ENCODE peak calls at places on chromosomes 6 and 20, in six cellular contexts. A is IMR-90; H is right atrium auricular region; B is LNCaP clone FGC; Y is Panc1; Z is CD8-positive, alpha-beta T cell. M is an unnamed sample.

GRCh38 chr20:35743693-35744491 is 1.8 kb upstream of the RBM39 start:
- DNase-seq in B (no peak), H (no peak), Y (no peak), A (peak), Z (no peak), M (no peak)

GRCh38 chr6:6891074-6891754 is 216.5 kb upstream of the RREB1 start:
- DNase-seq in A (no peak), B (no peak), Z (no peak), H (no peak), Y (no peak), M (no peak)

GRCh38 chr6:84103029-84103428 is 69.5 kb downstream of the MRAP2 start:
- DNase-seq in Z (no peak), Y (no peak), H (no peak), B (no peak), A (peak), M (no peak)

GRCh38 chr6:163356324-163356723 is 58.2 kb upstream of the QKI start:
- DNase-seq in A (peak), H (peak), Y (no peak), B (no peak), Z (no peak), M (no peak)

GRCh38 chr6:106149472-106150069 is 63.4 kb downstream of the PRDM1 start:
- DNase-seq in H (no peak), B (no peak), Z (peak), Y (no peak), A (no peak), M (no peak)

GRCh38 chr20:24402234-24402633 is 67.2 kb upstream of the SYNDIG1 start:
- DNase-seq in A (no peak), Z (no peak), Y (no peak), H (no peak), B (no peak), M (peak)

GRCh38 chr20:53672484-53673129 is 79.0 kb upstream of the ZNF217 start:
- DNase-seq in B (no peak), H (no peak), Z (no peak), Y (no peak), A (peak), M (no peak)

GRCh38 chr6:79167931-79168694 is 66.4 kb downstream of the HMGN3 start:
- DNase-seq in Y (peak), A (peak), Z (no peak), B (no peak), H (no peak), M (no peak)

GRCh38 chr20:54668271-54669053 is 193.1 kb downstream of the DOK5 start:
- DNase-seq in Z (peak), Y (no peak), A (peak), B (no peak), H (no peak), M (no peak)

GRCh38 chr6:54060286-54060685 is 51.0 kb upstream of the MLIP start:
- DNase-seq in B (no peak), A (peak), H (no peak), Y (no peak), Z (no peak), M (no peak)

GRCh38 chr6:967666-968065 is 274.7 kb upstream of the EXOC2 start:
- DNase-seq in Y (no peak), H (no peak), B (no peak), Z (no peak), A (no peak), M (no peak)

GRCh38 chr6:132663661-132664060 is 4.7 kb upstream of the TAAR1 start:
- DNase-seq in A (peak), H (no peak), Y (no peak), Z (no peak), B (no peak), M (no peak)

GRCh38 chr6:90758741-90759140 is 171.9 kb upstream of the MAP3K7 start:
- DNase-seq in B (no peak), H (no peak), Z (no peak), Y (no peak), A (no peak), M (no peak)

GRCh38 chr6:74785236-74785635 is 420.6 kb downstream of the COL12A1 start:
- DNase-seq in Z (no peak), A (peak), Y (no peak), H (no peak), B (no peak), M (no peak)

GRCh38 chr20:63974402-63975200 is 4.8 kb downstream of the SAMD10 start:
- DNase-seq in Z (no peak), B (peak), H (no peak), Y (no peak), A (peak), M (no peak)

GRCh38 chr6:51934098-51934497 is 153.3 kb downstream of the PKHD1 start:
- DNase-seq in Y (no peak), Z (no peak), H (no peak), B (no peak), A (no peak), M (no peak)

GRCh38 chr6:84554069-84554468 is 210.3 kb downstream of the TBX18 start:
- DNase-seq in H (no peak), B (no peak), Y (no peak), A (peak), Z (no peak), M (no peak)

GRCh38 chr6:109397020-109397419 is 14.8 kb upstream of the CD164 start:
- DNase-seq in Z (no peak), H (no peak), A (peak), Y (no peak), B (no peak), M (no peak)

GRCh38 chr6:43983632-43984031 is 143.6 kb downstream of the MRPL14 start:
- DNase-seq in Z (no peak), H (no peak), A (no peak), Y (no peak), B (no peak), M (no peak)

GRCh38 chr20:22940350-22940749 is 94.8 kb upstream of the SSTR4 start:
- DNase-seq in A (no peak), H (no peak), Z (no peak), B (no peak), Y (no peak), M (no peak)

GRCh38 chr20:45111799-45112471 is 3.0 kb downstream of the WFDC5 start:
- DNase-seq in Z (no peak), Y (no peak), H (no peak), B (no peak), A (no peak), M (no peak)

GRCh38 chr6:134035823-134036296 is 16.6 kb downstream of the SLC2A12 start:
- DNase-seq in B (no peak), H (no peak), Z (no peak), Y (peak), A (peak), M (no peak)

GRCh38 chr6:2854394-2854982 is 12.8 kb upstream of the SERPINB1 start:
- DNase-seq in B (no peak), Y (no peak), A (peak), Z (no peak), H (no peak), M (no peak)
- TF ChIP-seq CTCF in B (no peak), Y (no peak), A (no peak), Z (peak), H (no peak), M (no peak)

GRCh38 chr6:31559606-31559957 is 12.2 kb downstream of the NFKBIL1 start:
- DNase-seq in B (no peak), H (no peak), Z (no peak), Y (no peak), A (no peak), M (no peak)
- H3K4me3 ChIP-seq in B (no peak), H (no peak), Z (peak), Y (no peak), A (no peak), M (no peak)

DNA sequence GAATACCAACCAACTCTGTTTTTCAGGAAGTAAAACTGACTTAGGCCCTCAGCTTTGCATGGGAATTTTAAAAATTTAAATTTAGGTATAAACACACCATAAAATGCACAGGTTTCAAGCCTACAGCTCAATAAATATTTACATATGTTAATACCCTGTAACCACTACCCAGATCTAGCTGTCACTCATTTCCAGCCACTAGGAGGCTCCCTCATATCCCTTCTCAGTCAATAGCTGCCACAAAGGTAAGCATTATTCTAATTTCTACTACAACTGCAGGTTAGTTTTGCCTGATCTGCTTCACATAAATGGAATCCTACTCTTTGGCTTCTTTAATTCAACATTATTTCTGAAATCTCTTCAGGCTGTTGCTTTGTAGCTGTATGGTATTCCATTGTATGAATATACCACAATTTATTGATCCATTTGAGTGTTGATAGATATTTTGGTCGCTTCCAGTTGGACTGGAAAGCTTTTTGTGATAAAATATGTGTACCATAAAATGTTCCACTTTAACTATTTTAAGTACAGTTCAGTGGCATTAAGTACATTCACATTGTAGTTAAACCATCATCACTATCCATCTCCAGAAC is 32.5 kb upstream of the MEI4 start:
- DNase-seq in Y (no peak), A (no peak), B (peak), Z (no peak), H (no peak), M (no peak)
- TF ChIP-seq CTCF in Y (peak), A (peak), B (peak), Z (no peak), H (peak), M (no peak)

GRCh38 chr6:116392158-116393032 is 21.6 kb downstream of the DSE start:
- DNase-seq in B (no peak), Y (no peak), A (peak), H (no peak), Z (no peak), M (no peak)
- H3K4me3 ChIP-seq in B (no peak), Y (no peak), A (no peak), H (no peak), Z (no peak), M (no peak)

GRCh38 chr6:169096326-169096882 is 157.2 kb downstream of the THBS2 start:
- DNase-seq in H (no peak), A (no peak), Y (no peak), Z (no peak), B (no peak), M (peak)
- TF ChIP-seq CTCF in H (no peak), A (no peak), Y (no peak), Z (no peak), B (no peak), M (no peak)